ENCODE peak calls at places on chromosomes 7 and 10, in four cellular contexts. K, T, J and H are unnamed samples.

GRCh38 chr7:13742126-13742525 is 247.3 kb downstream of the ETV1 start:
- DNase-seq in T (peak), K (no peak), J (peak), H (peak)

GRCh38 chr7:18541189-18541870 is 45.8 kb downstream of the HDAC9 start:
- DNase-seq in T (no peak), J (no peak), K (no peak), H (peak)

GRCh38 chr7:74037609-74038008 is 9.6 kb downstream of the ELN start:
- DNase-seq in J (no peak), K (no peak), T (no peak), H (no peak)

GRCh38 chr7:1758417-1758858 is 88.4 kb downstream of the ELFN1 start:
- DNase-seq in J (peak), T (peak), K (peak), H (peak)

GRCh38 chr7:46432666-46433065 is 511.6 kb upstream of the IGFBP3 start:
- DNase-seq in K (peak), T (peak), J (no peak), H (peak)

GRCh38 chr10:35224045-35224740 is 97.5 kb downstream of the CREM start:
- DNase-seq in J (no peak), K (no peak), T (no peak), H (no peak)

GRCh38 chr7:113561446-113561845 is 357.4 kb downstream of the PPP1R3A start:
- DNase-seq in J (no peak), K (no peak), T (no peak), H (peak)

GRCh38 chr10:104824378-104825006 is 183.4 kb downstream of the SORCS3 start:
- DNase-seq in T (peak), K (peak), J (peak), H (peak)

GRCh38 chr7:154569916-154570315 is 433.0 kb downstream of the PAXIP1 start:
- DNase-seq in J (no peak), T (no peak), K (no peak), H (no peak)

GRCh38 chr10:43221419-43222293 is 45.2 kb downstream of the RASGEF1A start:
- DNase-seq in J (no peak), T (peak), K (no peak), H (no peak)

GRCh38 chr10:127278001-127278400 is 81.6 kb upstream of the INSYN2A start:
- DNase-seq in J (no peak), T (peak), K (peak), H (peak)

GRCh38 chr7:110090113-110090820 is 1000.7 kb upstream of the LRRN3 start:
- DNase-seq in T (peak), J (peak), K (peak), H (peak)

GRCh38 chr7:134910968-134911367 is 75.3 kb upstream of the AGBL3 start:
- DNase-seq in T (no peak), K (no peak), J (no peak), H (no peak)

GRCh38 chr7:39621261-39621660 is 2.1 kb upstream of the RALA start:
- DNase-seq in K (no peak), T (peak), J (no peak), H (peak)

GRCh38 chr10:10911471-10911921 is 106.2 kb upstream of the CELF2 start:
- DNase-seq in J (no peak), K (no peak), T (peak), H (peak)

GRCh38 chr7:3033581-3033980 is 10.1 kb downstream of the CARD11 start:
- DNase-seq in K (no peak), T (no peak), J (no peak), H (no peak)

GRCh38 chr7:26293569-26294308 is 2.1 kb downstream of the SNX10 start:
- DNase-seq in K (no peak), T (no peak), J (no peak), H (no peak)

GRCh38 chr7:91657386-91658120 is 222.9 kb downstream of the MTERF1 start:
- DNase-seq in K (peak), T (peak), J (no peak), H (peak)

DNA sequence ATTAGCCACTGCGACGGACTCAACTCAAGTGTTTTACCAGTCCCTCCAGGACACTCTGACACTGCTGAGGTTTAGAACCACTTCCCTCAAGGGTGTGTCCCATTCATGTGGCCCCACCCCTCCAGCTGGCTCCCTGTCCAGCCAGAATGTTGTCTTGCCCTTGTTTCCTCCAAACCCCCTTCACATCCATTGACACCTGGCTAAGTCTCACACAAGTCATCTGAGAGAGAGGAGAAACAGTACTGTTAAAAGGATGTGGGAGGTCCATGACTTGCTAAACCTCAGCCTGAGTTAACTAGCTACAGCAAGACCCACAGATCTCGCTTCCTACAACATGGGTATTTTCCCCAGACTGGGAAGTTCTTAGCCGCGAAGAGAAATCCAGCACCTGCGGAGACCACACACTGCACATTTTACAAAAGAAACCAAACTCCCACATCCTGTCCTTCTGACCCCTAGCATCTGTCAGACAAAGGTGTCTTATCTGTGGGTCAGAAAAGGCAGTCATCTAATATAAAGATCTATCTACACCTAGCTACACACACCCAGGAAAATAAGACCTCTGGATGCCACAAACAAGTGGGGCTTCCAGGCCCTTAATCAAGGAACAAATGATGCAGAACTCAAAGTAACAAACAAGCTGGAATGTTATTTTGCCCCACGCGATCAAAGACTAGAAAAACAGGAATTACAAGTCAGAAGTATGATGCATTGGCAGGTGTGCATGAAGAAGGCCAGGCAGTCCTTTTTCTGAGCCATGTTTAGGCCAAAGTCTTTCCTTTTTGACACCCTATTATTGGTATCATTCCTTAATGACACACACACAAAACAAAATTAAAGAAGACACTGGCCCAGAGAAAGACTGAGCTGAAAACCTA is 13.9 kb downstream of the OSBPL3 start:
- DNase-seq in T (peak), K (no peak), J (no peak), H (no peak)
- H3K4me2 ChIP-seq in T (peak), K (no peak), J (peak), H (no peak)

GRCh38 chr10:71473671-71474599 is 77.2 kb downstream of the CDH23 start:
- DNase-seq in T (no peak), K (no peak), J (no peak), H (no peak)
- H3K4me2 ChIP-seq in T (no peak), K (no peak), J (no peak), H (no peak)

DNA sequence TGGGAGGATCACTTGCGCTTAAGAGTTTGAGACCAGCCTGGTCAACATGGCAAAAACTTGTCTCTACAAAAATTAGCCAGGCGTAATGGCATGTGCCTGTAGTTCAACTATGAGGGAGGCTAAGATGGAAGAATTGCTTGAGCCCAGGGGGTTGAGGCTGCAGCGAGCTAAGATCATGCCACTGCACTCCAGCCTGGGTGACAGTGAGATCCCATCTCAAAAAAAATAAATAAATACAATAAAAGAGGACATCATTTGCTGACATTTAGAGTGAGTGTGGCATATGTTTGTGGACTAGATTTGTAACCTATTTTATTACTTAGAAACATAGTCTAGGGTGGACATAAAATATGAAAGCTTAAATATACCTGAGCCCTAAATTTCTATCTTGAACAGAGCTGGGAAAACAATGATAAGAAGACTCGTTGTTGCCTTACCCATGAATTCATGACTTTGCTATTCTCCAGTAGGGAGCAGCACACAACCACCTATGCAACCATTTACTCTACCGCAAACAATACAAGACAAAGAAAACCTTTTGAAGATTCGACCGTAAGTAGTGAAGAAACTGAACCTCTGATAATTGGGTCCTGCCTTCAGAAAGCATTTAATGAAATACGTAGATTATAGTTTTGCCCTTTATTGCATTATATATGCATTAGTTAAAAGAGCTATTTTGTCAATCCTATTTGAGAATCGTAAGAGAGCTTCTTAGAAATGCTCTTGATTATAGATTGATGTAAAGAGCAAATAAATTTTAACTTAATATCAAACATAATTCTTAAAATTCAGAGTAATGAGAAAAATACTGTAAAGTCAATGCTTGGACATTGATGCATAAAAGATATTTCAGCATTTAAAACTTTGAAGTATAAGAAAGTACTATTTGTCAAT is 83.5 kb downstream of the GNAT3 start:
- DNase-seq in K (peak), T (peak), J (peak), H (peak)
- H3K4me2 ChIP-seq in K (peak), T (peak), J (peak), H (peak)

GRCh38 chr7:102874166-102874829 is 38.5 kb upstream of the LRRC17 start:
- DNase-seq in K (peak), J (peak), T (peak), H (peak)
- H3K4me2 ChIP-seq in K (peak), J (peak), T (peak), H (peak)

DNA sequence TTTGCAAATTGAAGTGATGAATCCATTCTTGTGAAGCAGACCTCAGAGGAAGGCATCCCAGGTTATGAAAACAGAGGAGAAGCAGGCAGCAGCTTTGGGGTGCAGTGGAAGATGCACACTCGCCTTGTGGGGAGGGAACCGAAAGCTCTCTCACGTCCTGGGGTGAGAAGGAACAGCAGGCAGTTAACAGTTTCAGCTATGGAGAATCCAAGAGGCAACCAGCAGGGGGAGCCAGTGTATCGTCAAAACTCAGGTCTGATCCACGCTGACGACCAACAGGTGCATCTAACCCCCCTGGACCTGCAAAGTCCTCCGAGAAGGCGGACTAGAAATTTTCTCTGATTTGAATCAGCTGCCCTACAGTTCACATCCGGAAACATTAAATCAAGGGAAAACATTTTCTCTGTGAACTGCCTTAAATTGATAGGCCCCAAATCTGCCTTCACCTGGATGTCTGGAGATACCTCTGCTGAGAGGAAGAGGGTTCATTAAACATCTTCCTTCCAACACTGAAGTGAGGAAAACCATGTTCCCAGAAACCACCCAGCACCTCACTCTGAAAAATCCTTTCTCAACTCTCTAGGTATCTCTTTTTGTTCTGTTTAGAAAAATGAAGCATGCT is 139.0 kb upstream of the PFKP start:
- DNase-seq in T (peak), K (peak), J (peak), H (peak)
- H3K4me2 ChIP-seq in T (peak), K (peak), J (peak), H (no peak)

GRCh38 chr10:86663576-86664369 is 4.5 kb upstream of the LDB3 start:
- DNase-seq in T (no peak), J (no peak), K (no peak), H (no peak)

GRCh38 chr10:86665868-86666267 is 2.4 kb upstream of the LDB3 start:
- DNase-seq in T (no peak), K (no peak), J (no peak), H (no peak)

GRCh38 chr10:86665218-86665607 is 3.1 kb upstream of the LDB3 start:
- DNase-seq in K (no peak), J (no peak), T (no peak), H (no peak)

GRCh38 chr10:86663046-86663345 is 5.3 kb upstream of the LDB3 start:
- DNase-seq in J (no peak), K (no peak), T (no peak), H (no peak)

GRCh38 chr10:86664370-86665217 is 3.7 kb upstream of the LDB3 start:
- DNase-seq in J (no peak), K (no peak), T (no peak), H (no peak)
- H3K4me2 ChIP-seq in J (no peak), K (no peak), T (no peak), H (no peak)

GRCh38 chr10:88190123-88190522 is 326.7 kb downstream of the PTEN start:
- DNase-seq in K (no peak), J (no peak), T (no peak), H (no peak)
- H3K4me2 ChIP-seq in K (no peak), J (no peak), T (no peak), H (no peak)

DNA sequence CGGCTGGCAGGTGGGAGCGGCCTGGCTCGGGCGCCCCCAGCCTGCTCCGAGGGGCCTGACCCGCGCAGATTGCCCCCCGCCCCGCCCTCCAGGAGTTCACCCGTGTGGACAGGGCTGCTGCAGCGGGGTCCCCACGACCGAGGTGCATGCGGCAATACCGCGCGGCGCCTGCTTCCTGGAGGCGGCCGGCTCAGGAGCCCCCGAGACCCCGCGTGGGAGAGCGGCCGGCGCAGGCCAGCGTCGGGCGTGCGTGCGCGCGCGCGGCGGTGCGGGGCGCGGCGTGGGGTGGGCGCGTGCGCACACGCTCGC is 1.0 kb upstream of the ACHE start:
- DNase-seq in K (no peak), J (no peak), T (no peak), H (no peak)
- H3K4me2 ChIP-seq in K (peak), J (peak), T (no peak), H (no peak)

GRCh38 chr7:157462840-157463239 is 126.0 kb downstream of the DNAJB6 start:
- DNase-seq in J (no peak), T (no peak), K (no peak), H (no peak)
- H3K4me2 ChIP-seq in J (no peak), T (no peak), K (no peak), H (no peak)

GRCh38 chr7:92913849-92914248 is 77.5 kb upstream of the CDK6 start:
- DNase-seq in J (no peak), T (no peak), K (no peak), H (no peak)
- H3K4me2 ChIP-seq in J (no peak), T (no peak), K (no peak), H (no peak)